ENCODE peak calls at places on chromosomes 13 and 19, in seven cellular contexts. M is tibial artery, A is cardiac muscle cell, I is right atrium auricular region, K is SK-N-SH, Y is GM06990, E is endodermal cell. Q is an unnamed sample. For H3K27me3 and H3K36me3, the result is how much of the 10 kb centered on the place peaks cover.

GRCh38 chr13:65940720-65941119 is 1289.4 kb downstream of the PCDH9 start:
- DNase-seq in Y (no peak), K (no peak), I (no peak), E (no peak), M (no peak), A (no peak), Q (no peak)

GRCh38 chr19:18785179-18786124 is 5.7 kb downstream of the COMP start:
- DNase-seq in Y (peak), I (peak), M (peak), K (peak), A (peak), E (peak), Q (peak)

GRCh38 chr19:39098365-39099269 is 14.4 kb downstream of the ACP7 start:
- DNase-seq in Y (no peak), M (no peak), E (peak), A (no peak), K (peak), I (no peak), Q (no peak)

GRCh38 chr19:5617080-5617479 is 5.5 kb downstream of the SAFB2 start:
- DNase-seq in I (no peak), E (no peak), M (no peak), K (no peak), Y (no peak), A (no peak), Q (no peak)

GRCh38 chr13:72586519-72586918 is 140.9 kb downstream of the MZT1 start:
- DNase-seq in Y (no peak), A (no peak), K (no peak), E (no peak), M (no peak), I (no peak), Q (no peak)

GRCh38 chr13:43537124-43537523 is 249.6 kb downstream of the ENOX1 start:
- DNase-seq in Y (no peak), I (no peak), E (no peak), A (peak), K (peak), M (no peak), Q (no peak)

GRCh38 chr13:47798906-47799305 is 202.2 kb downstream of the SUCLA2 start:
- DNase-seq in K (no peak), I (no peak), Y (no peak), A (peak), M (no peak), E (no peak), Q (no peak)

GRCh38 chr19:10219678-10220077 is 11.5 kb downstream of the S1PR2 start:
- DNase-seq in A (no peak), Y (peak), M (no peak), K (no peak), I (no peak), E (peak), Q (peak)

GRCh38 chr13:41916173-41916954 is 44.5 kb downstream of the VWA8 start:
- DNase-seq in M (no peak), K (no peak), Y (peak), I (no peak), E (no peak), A (peak), Q (no peak)

GRCh38 chr13:100875392-100876043 is 200.9 kb upstream of the TMTC4 start:
- DNase-seq in I (no peak), A (no peak), E (no peak), K (no peak), M (no peak), Y (peak), Q (peak)

GRCh38 chr19:27745978-27746542 is 1466.9 kb downstream of the UQCRFS1 start:
- DNase-seq in M (no peak), I (peak), A (no peak), K (no peak), E (peak), Y (no peak), Q (no peak)

GRCh38 chr13:30616927-30617314 is 799 bp upstream of the USPL1 start:
- DNase-seq in E (peak), M (peak), A (peak), Y (no peak), K (peak), I (peak), Q (peak)

GRCh38 chr13:45658586-45659235 is 43.2 kb upstream of the ERICH6B start:
- DNase-seq in A (no peak), I (no peak), K (no peak), M (no peak), Y (no peak), E (no peak), Q (peak)

GRCh38 chr13:100273576-100273975 is 184.7 kb downstream of the PCCA start:
- DNase-seq in I (no peak), Y (no peak), A (no peak), E (no peak), K (no peak), M (no peak), Q (no peak)

GRCh38 chr13:99871249-99871898 is 100.2 kb downstream of the ZIC5 start:
- DNase-seq in I (no peak), A (no peak), Y (no peak), K (no peak), E (peak), M (no peak), Q (no peak)

GRCh38 chr13:70170689-70171088 is 62.4 kb upstream of the KLHL1 start:
- DNase-seq in A (no peak), E (no peak), I (no peak), M (no peak), K (no peak), Y (no peak), Q (no peak)

GRCh38 chr19:55284405-55285058 is 735 bp downstream of the BRSK1 start:
- DNase-seq in Y (no peak), M (no peak), A (no peak), I (no peak), E (peak), K (peak), Q (no peak)

GRCh38 chr13:52348983-52349780 is 56.8 kb downstream of the THSD1 start:
- DNase-seq in K (no peak), Y (no peak), M (no peak), A (no peak), I (no peak), E (no peak), Q (peak)

GRCh38 chr19:18457478-18458331 is 19.8 kb upstream of the ISYNA1 start:
- DNase-seq in Y (no peak), A (no peak), I (no peak), K (no peak), E (no peak), M (no peak), Q (no peak)

GRCh38 chr13:78593652-78594494 is 9.5 kb downstream of the POU4F1 start:
- DNase-seq in E (peak), I (no peak), A (no peak), Y (no peak), K (no peak), M (no peak), Q (no peak)

GRCh38 chr19:55258476-55258827 is 365 bp downstream of the PPP6R1 start:
- DNase-seq in K (peak), M (no peak), A (peak), E (no peak), Y (no peak), I (no peak), Q (peak)

GRCh38 chr19:13553880-13554400 is 47.7 kb upstream of the CACNA1A start:
- DNase-seq in A (no peak), K (no peak), E (no peak), Y (no peak), M (no peak), I (no peak), Q (no peak)

GRCh38 chr19:13556552-13556951 is 50.3 kb upstream of the CACNA1A start:
- DNase-seq in M (no peak), Y (no peak), E (no peak), I (no peak), A (no peak), K (no peak), Q (no peak)

GRCh38 chr19:13557756-13558398 is 51.6 kb upstream of the CACNA1A start:
- DNase-seq in A (no peak), Y (no peak), I (no peak), K (no peak), E (peak), M (no peak), Q (no peak)

GRCh38 chr19:13554506-13555235 is 48.4 kb upstream of the CACNA1A start:
- DNase-seq in Y (no peak), K (no peak), E (no peak), A (no peak), I (no peak), M (no peak), Q (peak)
- H3K27me3 ChIP-seq in Y (under half), K (under half), E (under half), A (under half), I (under half), M (under half), Q (under half)

GRCh38 chr19:44131955-44132354 is 9.4 kb upstream of the ZNF234 start:
- DNase-seq in M (no peak), Y (no peak), E (no peak), K (no peak), A (no peak), I (no peak), Q (no peak)
- H3K36me3 ChIP-seq in M (half or more), Y (under half), E (under half), K (under half), A (under half), I (under half), Q (under half)

GRCh38 chr19:7913652-7914051 is 978 bp upstream of the TGFBR3L start:
- DNase-seq in M (no peak), Y (no peak), K (no peak), A (no peak), E (no peak), I (no peak), Q (no peak)

GRCh38 chr19:7914099-7914498 is 531 bp upstream of the TGFBR3L start:
- DNase-seq in K (no peak), I (no peak), Y (no peak), M (no peak), A (no peak), E (no peak), Q (no peak)

GRCh38 chr19:7915250-7916136 is 863 bp downstream of the TGFBR3L start:
- DNase-seq in Y (no peak), I (no peak), E (no peak), K (no peak), A (no peak), M (no peak), Q (no peak)

GRCh38 chr19:7912697-7913564 is 1.7 kb upstream of the TGFBR3L start:
- DNase-seq in M (no peak), E (no peak), K (no peak), I (no peak), A (no peak), Y (no peak), Q (no peak)

GRCh38 chr19:7914598-7915045 is at the start of gene TGFBR3L:
- DNase-seq in Y (peak), A (no peak), I (no peak), M (no peak), K (no peak), E (no peak), Q (peak)
- H3K4me3 ChIP-seq in Y (no peak), A (no peak), I (no peak), M (no peak), K (no peak), E (no peak), Q (no peak)

DNA sequence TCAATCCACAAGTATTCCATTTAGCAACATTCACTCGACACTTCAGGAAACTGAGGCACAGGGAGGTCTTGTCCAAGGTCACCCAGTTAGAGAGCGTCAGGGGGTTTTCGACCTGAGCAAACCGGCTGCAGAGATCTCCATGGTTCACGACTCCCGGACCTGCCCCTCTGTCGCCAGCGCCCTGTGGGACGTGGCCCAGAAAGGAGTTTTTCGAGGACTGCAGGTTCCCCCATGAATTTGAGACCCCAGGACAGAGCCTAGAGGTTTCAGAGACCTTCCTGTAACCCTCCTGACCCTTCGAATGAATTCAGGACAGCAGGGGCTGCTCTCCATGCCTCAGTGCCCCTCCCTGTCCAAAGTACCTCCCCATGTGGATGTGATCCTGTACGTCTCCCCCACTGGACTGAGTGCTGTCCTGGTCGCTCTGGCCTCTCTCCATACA is 22.6 kb upstream of the SEMA6B start:
- DNase-seq in M (no peak), K (peak), E (no peak), A (no peak), Y (no peak), I (no peak), Q (no peak)
- H3K27me3 ChIP-seq in M (half or more), K (under half), E (under half), A (under half), Y (under half), I (under half), Q (under half)

GRCh38 chr19:41230067-41230857 is 11.2 kb downstream of the AXL start:
- DNase-seq in I (no peak), K (no peak), M (no peak), A (no peak), E (no peak), Y (no peak), Q (no peak)

GRCh38 chr19:41232686-41233085 is 13.7 kb downstream of the AXL start:
- DNase-seq in E (no peak), A (no peak), K (no peak), Y (no peak), I (no peak), M (no peak), Q (no peak)

GRCh38 chr19:41234512-41235208 is 15.6 kb downstream of the AXL start:
- DNase-seq in I (no peak), E (no peak), M (no peak), A (no peak), Y (no peak), K (no peak), Q (no peak)

GRCh38 chr19:41235480-41235879 is 16.5 kb downstream of the AXL start:
- DNase-seq in Y (no peak), A (no peak), I (no peak), K (no peak), E (no peak), M (no peak), Q (no peak)

GRCh38 chr19:41233748-41234240 is 14.8 kb downstream of the AXL start:
- DNase-seq in K (no peak), M (peak), E (no peak), Y (no peak), I (no peak), A (no peak), Q (no peak)
- H3K36me3 ChIP-seq in K (under half), M (half or more), E (under half), Y (under half), I (under half), A (under half), Q (half or more)

GRCh38 chr19:13010992-13011652 is 15.8 kb downstream of the NFIX start:
- DNase-seq in E (no peak), K (no peak), I (no peak), Y (no peak), A (no peak), M (no peak), Q (no peak)
- H3K4me3 ChIP-seq in E (no peak), K (no peak), I (no peak), Y (no peak), A (no peak), M (no peak), Q (no peak)

DNA sequence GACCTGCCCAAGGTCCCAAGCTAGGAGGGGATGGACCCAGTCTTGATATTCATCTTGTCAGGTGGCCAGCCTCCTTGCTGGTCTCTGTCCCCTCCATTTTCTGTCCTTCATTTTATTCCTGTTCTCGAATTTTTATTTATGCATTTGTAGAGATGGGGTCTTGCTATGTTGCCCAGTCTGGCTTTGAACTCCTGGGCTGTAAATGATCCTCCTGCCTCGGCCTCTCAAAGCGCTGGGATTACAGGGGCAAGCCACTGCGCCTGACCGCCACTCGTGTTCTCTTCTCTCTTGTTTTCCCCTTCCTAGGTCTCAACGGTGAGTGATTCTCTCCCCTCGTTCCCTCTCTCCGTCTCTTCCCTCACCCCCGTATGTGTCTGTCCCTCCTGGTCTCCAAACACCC is 10.6 kb upstream of the TPRX2 start:
- DNase-seq in A (no peak), E (no peak), Y (no peak), I (no peak), K (no peak), M (no peak), Q (no peak)
- H3K27me3 ChIP-seq in A (under half), E (under half), Y (under half), I (under half), K (half or more), M (half or more), Q (under half)

DNA sequence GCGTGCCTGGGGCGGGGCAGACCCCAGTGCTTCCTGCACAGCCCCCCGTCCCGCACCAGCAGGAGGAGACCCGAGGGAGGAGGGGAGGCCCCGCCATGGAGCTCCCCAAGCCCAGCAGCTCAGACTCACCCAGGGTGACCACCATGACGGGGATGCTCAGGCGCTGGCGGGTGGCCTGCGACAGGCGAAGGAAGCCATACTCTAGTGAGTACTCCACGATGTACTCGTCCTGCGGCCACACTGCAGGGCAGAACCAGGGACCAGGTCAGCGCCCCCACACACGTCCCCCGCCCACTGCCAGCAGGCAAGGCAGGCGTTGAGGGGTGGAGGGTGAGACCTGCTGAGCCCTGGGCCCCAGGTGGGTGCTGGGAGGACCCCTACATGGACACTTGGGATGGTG is 8.6 kb downstream of the TMEM259 start:
- DNase-seq in M (no peak), A (no peak), E (no peak), Y (no peak), K (no peak), I (no peak), Q (no peak)
- H3K36me3 ChIP-seq in M (half or more), A (under half), E (under half), Y (under half), K (half or more), I (half or more), Q (under half)

DNA sequence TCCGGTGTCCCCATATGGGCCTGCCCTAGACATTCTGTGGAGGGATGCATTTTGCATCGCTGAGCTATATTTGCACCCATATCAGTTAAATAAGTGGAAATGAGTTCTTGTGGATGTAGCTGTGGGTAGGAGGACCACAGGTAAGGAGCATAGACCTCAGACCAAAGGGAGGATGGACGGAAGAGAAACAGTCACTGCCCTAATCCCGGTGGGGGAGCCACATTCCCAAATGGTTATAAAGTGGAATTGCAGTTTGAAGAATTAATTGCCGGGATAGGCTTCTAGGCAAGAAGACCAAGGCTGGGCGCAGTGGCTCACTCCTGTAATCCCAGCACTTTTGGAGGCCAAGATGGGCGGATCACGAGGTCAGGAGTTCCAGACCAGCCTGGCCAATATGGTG is 1.8 kb downstream of the SDHAF1 start:
- DNase-seq in A (no peak), K (no peak), E (no peak), I (no peak), M (no peak), Y (no peak), Q (no peak)
- H3K4me3 ChIP-seq in A (no peak), K (no peak), E (peak), I (no peak), M (no peak), Y (no peak), Q (peak)

DNA sequence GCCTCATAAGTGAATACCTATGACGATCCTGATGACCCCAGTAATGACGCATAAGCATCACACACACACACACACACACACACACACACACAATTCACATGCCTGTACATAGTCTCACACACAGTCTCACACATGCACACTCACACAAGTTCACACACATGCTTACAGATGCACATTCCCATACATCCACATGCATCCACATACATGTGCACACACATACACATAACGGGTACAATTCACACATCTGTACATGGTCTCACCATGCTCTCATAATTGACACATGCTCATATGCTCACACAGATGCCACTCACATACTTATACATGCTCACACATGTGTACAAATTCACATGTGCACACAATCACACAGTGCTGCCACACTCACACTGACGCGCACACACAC is 105.7 kb upstream of the VSTM2B start:
- DNase-seq in M (no peak), E (no peak), I (no peak), Y (no peak), K (no peak), A (no peak), Q (no peak)
- H3K27me3 ChIP-seq in M (under half), E (under half), I (under half), Y (under half), K (under half), A (under half), Q (under half)

Q was measured in MG63.